ENCODE peak calls at places on chromosomes 12 and 14, in five cellular contexts. B, S, U, D and J are unnamed samples.

GRCh38 chr12:10214877-10215267 is 2.2 kb downstream of the GABARAPL1 start:
- DNase-seq in D (no peak), U (no peak), S (no peak), B (no peak), J (no peak)

GRCh38 chr12:51941011-51941561 is 10.4 kb upstream of the ACVR1B start:
- DNase-seq in B (no peak), U (no peak), D (no peak), S (no peak), J (no peak)

GRCh38 chr14:50064993-50065392 is 51.4 kb downstream of the VCPKMT start:
- DNase-seq in S (peak), U (no peak), D (peak), B (no peak), J (peak)

GRCh38 chr14:50600849-50601248 is 40.9 kb downstream of the ATL1 start:
- DNase-seq in S (no peak), B (no peak), U (no peak), D (no peak), J (no peak)

GRCh38 chr12:75341873-75342272 is 7.4 kb downstream of the GLIPR1L1 start:
- DNase-seq in U (no peak), S (no peak), D (no peak), B (no peak), J (no peak)

GRCh38 chr14:47948981-47949380 is 273.6 kb upstream of the MDGA2 start:
- DNase-seq in U (no peak), B (no peak), D (no peak), S (no peak), J (no peak)

GRCh38 chr12:124694846-124695497 is 127.6 kb upstream of the NCOR2 start:
- DNase-seq in U (peak), D (no peak), B (no peak), S (no peak), J (peak)

GRCh38 chr14:26966942-26967341 is 369.1 kb upstream of the NOVA1 start:
- DNase-seq in U (no peak), S (peak), B (no peak), D (no peak), J (no peak)

GRCh38 chr12:71865166-71865713 is 25.7 kb downstream of the TBC1D15 start:
- DNase-seq in B (no peak), D (no peak), S (peak), U (peak), J (peak)

GRCh38 chr12:13046914-13047472 is 2.8 kb downstream of the FAM234B start:
- DNase-seq in B (no peak), U (no peak), S (no peak), D (no peak), J (no peak)

GRCh38 chr12:53193953-53194716 is 12.9 kb downstream of the ITGB7 start:
- DNase-seq in D (no peak), U (no peak), S (no peak), B (no peak), J (no peak)

GRCh38 chr14:93962701-93963601 is 13.4 kb downstream of the ASB2 start:
- DNase-seq in U (no peak), S (no peak), D (peak), B (no peak), J (no peak)

GRCh38 chr14:23556700-23557440 is 799 bp downstream of the THTPA start:
- DNase-seq in D (no peak), U (no peak), S (no peak), B (no peak), J (no peak)

GRCh38 chr12:104219361-104219892 is 3.8 kb downstream of the TXNRD1 start:
- DNase-seq in S (peak), B (no peak), U (no peak), D (no peak), J (peak)

GRCh38 chr12:29239336-29239735 is 90.3 kb downstream of the FAR2 start:
- DNase-seq in D (no peak), U (no peak), B (no peak), S (no peak), J (peak)

GRCh38 chr12:16387919-16388318 is 40.5 kb downstream of the MGST1 start:
- DNase-seq in U (no peak), B (no peak), D (no peak), S (no peak), J (no peak)

GRCh38 chr12:129870796-129871195 is 33.0 kb downstream of the TMEM132D start:
- DNase-seq in D (no peak), S (no peak), B (no peak), U (no peak), J (no peak)

GRCh38 chr14:49194067-49194466 is 392.1 kb downstream of the RPS29 start:
- DNase-seq in U (no peak), B (no peak), S (no peak), D (no peak), J (no peak)

GRCh38 chr14:99118046-99118721 is 153.8 kb downstream of the BCL11B start:
- DNase-seq in B (no peak), S (no peak), D (no peak), U (no peak), J (no peak)

GRCh38 chr14:96267336-96267735 is 11.3 kb downstream of the BDKRB1 start:
- DNase-seq in D (no peak), B (no peak), S (no peak), U (no peak), J (no peak)

GRCh38 chr12:38151991-38152700 is 164.4 kb upstream of the ALG10B start:
- DNase-seq in D (no peak), S (no peak), U (no peak), B (no peak), J (no peak)

GRCh38 chr12:64009321-64010068 is 165.0 kb downstream of the SRGAP1 start:
- DNase-seq in D (no peak), U (no peak), S (no peak), B (no peak), J (no peak)

GRCh38 chr12:56143870-56144269 is 8.5 kb upstream of the MYL6B start:
- DNase-seq in D (no peak), B (no peak), S (no peak), U (no peak), J (no peak)

GRCh38 chr12:126908765-126909142 is 1358.2 kb upstream of the TMEM132C start:
- DNase-seq in S (no peak), U (no peak), D (no peak), B (no peak), J (no peak)

GRCh38 chr12:111842556-111843396 is 748 bp downstream of the MAPKAPK5 start:
- DNase-seq in D (no peak), S (peak), B (peak), U (no peak), J (no peak)

GRCh38 chr12:124436366-124436765 is 131.0 kb downstream of the NCOR2 start:
- DNase-seq in U (no peak), S (no peak), B (no peak), D (no peak), J (no peak)

GRCh38 chr12:15852383-15852782 is 29.8 kb upstream of the STRAP start:
- DNase-seq in U (no peak), D (no peak), S (no peak), B (no peak), J (peak)

GRCh38 chr14:49621114-49621881 is 699 bp downstream of the MGAT2 start:
- DNase-seq in S (no peak), B (no peak), U (no peak), D (no peak), J (no peak)

GRCh38 chr12:53181935-53182334 is 1.2 kb upstream of the CSAD start:
- DNase-seq in B (no peak), U (no peak), S (no peak), D (no peak), J (no peak)

GRCh38 chr14:89507926-89508460 is 91.0 kb upstream of the FOXN3 start:
- DNase-seq in D (no peak), U (no peak), B (no peak), S (no peak), J (no peak)

GRCh38 chr14:58717211-58717610 is 79.4 kb downstream of the DACT1 start:
- DNase-seq in D (no peak), B (no peak), U (no peak), S (peak), J (no peak)